ENCODE peak calls at places on chromosomes 13 and 19, in six cellular contexts. L is K562, P is HepG2, Z is HCT116, Q is H1, T is SK-N-SH. O is an unnamed sample.

GRCh38 chr19:1015782-1016646 is 4.9 kb downstream of the TMEM259 start:
- DNase-seq in L (no peak), P (no peak), Z (no peak), Q (peak; percentile 78), T (no peak), O (no peak)

GRCh38 chr13:43514326-43514725 is 272.4 kb downstream of the ENOX1 start:
- DNase-seq in L (no peak), P (no peak), Z (no peak), Q (no peak), T (no peak), O (no peak)

GRCh38 chr19:51800849-51801244 is 5.9 kb downstream of the FPR3 start:
- DNase-seq in L (peak; percentile 56), P (no peak), Z (no peak), Q (no peak), T (no peak), O (no peak)

GRCh38 chr19:41547569-41547968 is 28.4 kb upstream of the CEACAM21 start:
- DNase-seq in L (no peak), P (no peak), Z (no peak), Q (no peak), T (no peak), O (no peak)

GRCh38 chr19:51439021-51439465 is 19.2 kb downstream of the SIGLEC8 start:
- DNase-seq in L (no peak), P (peak; percentile 14), Z (no peak), Q (no peak), T (no peak), O (peak; percentile 13)

GRCh38 chr13:76879211-76879875 is 6.9 kb downstream of the KCTD12 start:
- DNase-seq in L (no peak), P (no peak), Z (no peak), Q (no peak), T (peak; percentile 34), O (no peak)

GRCh38 chr19:8512115-8512967 is 1.6 kb downstream of the ZNF414 start:
- DNase-seq in L (peak; percentile 92), P (peak; percentile 60), Z (peak; percentile 67), Q (peak; percentile 84), T (peak; percentile 87), O (no peak)

GRCh38 chr19:13026478-13026999 is 31.3 kb downstream of the NFIX start:
- DNase-seq in L (no peak), P (peak; percentile 96), Z (no peak), Q (no peak), T (no peak), O (no peak)

GRCh38 chr13:34256236-34256635 is 438.3 kb downstream of the RFC3 start:
- DNase-seq in L (no peak), P (no peak), Z (no peak), Q (no peak), T (no peak), O (no peak)

GRCh38 chr19:40962460-40962961 is 28.6 kb upstream of the CYP2B6 start:
- DNase-seq in L (no peak), P (peak; percentile 55), Z (no peak), Q (no peak), T (no peak), O (no peak)

GRCh38 chr13:31236211-31236786 is 36.5 kb downstream of the B3GLCT start:
- DNase-seq in L (peak; percentile 13), P (peak; percentile 31), Z (peak; percentile 15), Q (no peak), T (peak; percentile 52), O (no peak)

GRCh38 chr19:13063461-13064091 is 39.1 kb downstream of the LYL1 start:
- DNase-seq in L (no peak), P (no peak), Z (no peak), Q (no peak), T (no peak), O (no peak)

GRCh38 chr13:72145383-72145782 is 278.4 kb upstream of the DACH1 start:
- DNase-seq in L (no peak), P (no peak), Z (no peak), Q (no peak), T (no peak), O (no peak)

GRCh38 chr19:10467104-10467706 is 36.0 kb downstream of the KEAP1 start:
- DNase-seq in L (no peak), P (no peak), Z (no peak), Q (no peak), T (peak; percentile 8), O (no peak)

GRCh38 chr19:9789066-9789465 is 20.5 kb upstream of the ZNF846 start:
- DNase-seq in L (peak; percentile 21), P (no peak), Z (no peak), Q (no peak), T (no peak), O (no peak)

GRCh38 chr13:39362652-39363390 is 240.2 kb downstream of the LHFPL6 start:
- DNase-seq in L (no peak), P (no peak), Z (no peak), Q (no peak), T (no peak), O (no peak)

GRCh38 chr13:45243072-45243471 is 42.2 kb upstream of the KCTD4 start:
- DNase-seq in L (no peak), P (no peak), Z (no peak), Q (no peak), T (no peak), O (no peak)

GRCh38 chr13:29587645-29588044 is 7.8 kb downstream of the SLC7A1 start:
- DNase-seq in L (no peak), P (no peak), Z (no peak), Q (no peak), T (no peak), O (no peak)

GRCh38 chr19:55459950-55460657 is 1.3 kb downstream of the ISOC2 start:
- DNase-seq in L (no peak), P (peak; percentile 62), Z (no peak), Q (no peak), T (peak; percentile 52), O (no peak)

GRCh38 chr13:34347784-34348573 is 530.0 kb downstream of the RFC3 start:
- DNase-seq in L (no peak), P (peak; percentile 5), Z (no peak), Q (no peak), T (no peak), O (no peak)

GRCh38 chr19:42028304-42029216 is 34.5 kb upstream of the ATP1A3 start:
- DNase-seq in L (peak; percentile 68), P (no peak), Z (peak; percentile 63), Q (peak; percentile 98), T (peak; percentile 65), O (peak; percentile 32)

GRCh38 chr19:11814707-11815050 is 606 bp downstream of the ZNF440 start:
- DNase-seq in L (no peak), P (no peak), Z (no peak), Q (peak; percentile 42), T (no peak), O (no peak)

GRCh38 chr19:3653865-3654513 is 27.4 kb upstream of the CACTIN start:
- DNase-seq in L (no peak), P (no peak), Z (no peak), Q (peak; percentile 57), T (no peak), O (no peak)
- TF ChIP-seq YY1 in L (no peak), P (no peak), Z (no peak), Q (no peak), T (no peak), O (no peak)

DNA sequence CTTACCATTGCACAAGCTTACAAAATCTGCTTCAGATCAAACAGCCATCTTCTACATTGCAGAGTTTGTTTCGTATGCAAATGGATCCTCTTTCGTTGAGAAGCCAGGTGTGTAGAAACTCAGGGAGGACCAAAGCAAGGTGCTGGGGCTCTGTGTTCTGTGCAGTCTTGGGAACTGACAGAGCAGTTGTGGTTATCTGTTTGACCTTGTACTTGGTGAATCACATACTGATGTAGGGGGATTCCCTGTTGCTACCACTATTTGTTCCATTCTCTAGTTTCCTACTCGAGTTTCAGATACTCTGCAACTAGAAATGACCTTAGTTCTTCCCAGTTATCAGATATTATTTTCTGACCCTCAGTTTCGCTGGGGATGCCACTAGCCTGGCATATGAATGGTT is 95.2 kb upstream of the CLDN10 start:
- DNase-seq in L (no peak), P (no peak), Z (no peak), Q (no peak), T (no peak), O (no peak)
- TF ChIP-seq YY1 in L (no peak), P (no peak), Z (no peak), Q (no peak), T (no peak), O (no peak)

GRCh38 chr19:49427855-49428546 is 2.8 kb downstream of the GFY start:
- DNase-seq in L (peak; percentile 69), P (no peak), Z (no peak), Q (peak; percentile 87), T (peak; percentile 70), O (no peak)
- TF ChIP-seq YY1 in L (no peak), P (no peak), Z (no peak), Q (no peak), T (no peak), O (no peak)

DNA sequence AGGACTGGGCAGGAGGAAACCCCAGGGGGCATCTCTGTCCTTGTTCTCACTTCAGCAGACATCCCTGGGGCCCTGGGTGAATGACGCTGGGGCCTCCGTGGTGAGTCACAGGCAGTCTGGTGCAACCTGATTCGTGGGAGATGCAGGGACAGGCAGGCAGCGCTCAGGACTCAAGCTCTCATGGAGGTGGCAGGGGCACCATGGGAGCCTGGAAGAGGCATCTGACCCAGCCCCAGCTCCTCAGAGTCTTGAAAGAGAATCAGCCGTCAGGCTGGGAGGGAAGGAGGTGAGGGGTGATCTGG is 14.0 kb upstream of the PTOV1 start:
- DNase-seq in L (no peak), P (no peak), Z (no peak), Q (no peak), T (no peak), O (no peak)
- TF ChIP-seq YY1 in L (no peak), P (no peak), Z (no peak), Q (no peak), T (no peak), O (no peak)

DNA sequence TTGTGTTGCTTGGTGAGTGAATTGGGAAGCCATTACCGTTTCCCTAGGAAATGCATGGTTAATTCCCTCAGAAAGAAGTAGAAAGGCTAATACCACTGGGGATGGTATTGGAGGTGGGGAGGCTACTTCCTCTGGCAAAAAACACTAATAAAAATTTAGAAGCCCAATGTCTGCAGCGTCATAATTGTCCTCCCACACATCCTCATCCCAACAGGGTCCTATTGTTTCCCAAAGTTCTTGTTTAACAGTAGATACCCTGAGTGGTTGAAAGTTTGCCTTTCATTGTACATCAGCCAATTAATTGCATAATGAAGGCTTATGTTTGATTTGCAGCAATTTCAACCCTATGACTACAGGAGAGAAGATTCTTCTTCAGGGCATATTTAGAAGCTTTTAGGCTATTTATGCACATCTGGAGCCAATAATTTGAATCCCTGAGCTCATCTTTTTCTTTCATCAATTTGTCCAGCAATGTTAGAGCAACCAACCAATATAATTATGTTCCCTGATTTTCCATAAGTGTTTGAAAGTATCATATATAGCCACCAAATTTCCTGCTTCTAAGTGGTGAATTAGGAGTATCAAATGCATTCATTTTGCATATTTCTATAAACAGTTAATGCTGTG is 491.0 kb downstream of the SLITRK5 start:
- DNase-seq in L (no peak), P (no peak), Z (no peak), Q (no peak), T (no peak), O (no peak)
- TF ChIP-seq YY1 in L (no peak), P (no peak), Z (no peak), Q (no peak), T (no peak), O (no peak)

O was measured in NT2/D1.